ENCODE peak calls at places on chromosomes 12 and 14, in nine cellular contexts. E is IMR-90, H is gastrocnemius medialis, N is brain microvascular endothelial cell, P is GM13977, L is PC-9, F is HCT116, V is stomach, U is fibroblast of lung. W is an unnamed sample.
A peak's percentile ranks its signal among the peaks of the same experiment; 100 is the strongest.

GRCh38 chr12:23140710-23141109 is 515.7 kb downstream of the ETNK1 start:
- DNase-seq in H (no peak), L (no peak), E (no peak), U (peak; percentile 17), N (no peak), P (no peak), V (no peak), F (no peak), W (no peak)

GRCh38 chr12:68497702-68498101 is 113.0 kb upstream of the RAP1B start:
- DNase-seq in E (peak; percentile 77), F (peak; percentile 23), H (no peak), V (no peak), P (no peak), U (peak; percentile 67), N (peak; percentile 72), L (peak; percentile 16), W (no peak)

GRCh38 chr14:24398943-24399801 is at the start of gene NYNRIN:
- DNase-seq in U (no peak), P (no peak), F (no peak), L (peak; percentile 29), H (no peak), N (no peak), E (peak; percentile 12), V (peak; percentile 40), W (no peak)

GRCh38 chr12:119780786-119781434 is 96.2 kb downstream of the CIT start:
- DNase-seq in L (peak; percentile 14), E (peak; percentile 37), V (peak; percentile 78), H (no peak), F (peak; percentile 39), U (peak; percentile 58), N (peak; percentile 33), P (no peak), W (no peak)

GRCh38 chr14:97513891-97514290 is 716.7 kb downstream of the VRK1 start:
- DNase-seq in U (no peak), H (no peak), P (no peak), V (no peak), F (no peak), L (no peak), E (no peak), N (no peak), W (no peak)

GRCh38 chr14:75315143-75315542 is 36.5 kb downstream of the FOS start:
- DNase-seq in U (peak; percentile 83), E (peak; percentile 52), N (peak; percentile 54), L (peak; percentile 53), H (peak; percentile 12), P (no peak), F (no peak), V (peak; percentile 54), W (no peak)

GRCh38 chr12:1919284-1919683 is 832 bp upstream of the CACNA2D4 start:
- DNase-seq in L (no peak), P (peak; percentile 13), N (no peak), H (no peak), E (no peak), V (no peak), F (no peak), U (no peak), W (no peak)

GRCh38 chr12:6328945-6329692 is 12.8 kb downstream of the TNFRSF1A start:
- DNase-seq in L (no peak), V (no peak), F (no peak), H (peak; percentile 13), N (no peak), U (no peak), P (no peak), E (no peak), W (no peak)

GRCh38 chr12:99976762-99977161 is 8.0 kb downstream of the ANKS1B start:
- DNase-seq in N (no peak), L (no peak), F (no peak), H (no peak), V (no peak), U (no peak), P (no peak), E (no peak), W (no peak)

GRCh38 chr12:62659457-62660295 is 193.1 kb downstream of the MON2 start:
- DNase-seq in E (no peak), V (no peak), L (no peak), P (no peak), H (no peak), N (no peak), U (no peak), F (no peak), W (no peak)

GRCh38 chr14:49497725-49498348 is 88.3 kb downstream of the RPS29 start:
- DNase-seq in U (peak; percentile 81), P (peak; percentile 57), F (peak; percentile 72), H (no peak), E (peak; percentile 74), V (no peak), L (no peak), N (peak; percentile 65), W (peak; percentile 31)

GRCh38 chr12:22576473-22576872 is 32.1 kb upstream of the C2CD5 start:
- DNase-seq in U (no peak), N (no peak), V (peak; percentile 48), H (no peak), E (no peak), F (no peak), L (no peak), P (no peak), W (no peak)

GRCh38 chr14:72476657-72477499 is 417.0 kb downstream of the DPF3 start:
- DNase-seq in V (no peak), P (peak; percentile 76), U (peak; percentile 39), F (peak; percentile 76), L (no peak), E (peak; percentile 53), N (peak; percentile 87), H (peak; percentile 35), W (peak; percentile 23)

GRCh38 chr14:42228611-42229010 is 621.9 kb downstream of the LRFN5 start:
- DNase-seq in H (no peak), F (no peak), P (no peak), E (no peak), N (no peak), V (no peak), U (no peak), L (no peak), W (no peak)

GRCh38 chr12:52977195-52977594 is 28.3 kb downstream of the KRT18 start:
- DNase-seq in E (no peak), P (no peak), V (no peak), N (no peak), U (no peak), H (no peak), L (no peak), F (no peak), W (no peak)

GRCh38 chr12:2640709-2641108 is 154.1 kb upstream of the FKBP4 start:
- DNase-seq in V (peak; percentile 33), F (peak; percentile 81), U (peak; percentile 93), L (no peak), E (peak; percentile 99), H (no peak), P (no peak), N (peak; percentile 97), W (peak; percentile 84)

GRCh38 chr12:65449400-65449799 is 170.9 kb downstream of the MSRB3 start:
- DNase-seq in N (no peak), F (no peak), L (no peak), U (peak; percentile 43), E (peak; percentile 65), P (no peak), H (no peak), V (no peak), W (no peak)

GRCh38 chr12:132561784-132562156 is 48.6 kb downstream of the LRCOL1 start:
- DNase-seq in P (peak; percentile 76), N (no peak), F (no peak), L (peak; percentile 37), H (no peak), V (peak; percentile 36), U (no peak), E (no peak), W (no peak)
- TF ChIP-seq CTCF in P (peak; percentile 39), N (peak; percentile 63), F (peak; percentile 63), L (no peak), H (no peak), V (no peak), U (peak; percentile 10), E (peak; percentile 45), W (peak; percentile 34)

GRCh38 chr14:99604766-99605298 is 825 bp upstream of the CCDC85C start:
- DNase-seq in H (peak; percentile 23), L (no peak), E (peak; percentile 33), P (peak; percentile 66), U (no peak), V (no peak), N (no peak), F (no peak), W (no peak)
- TF ChIP-seq CTCF in H (no peak), L (no peak), E (no peak), P (no peak), U (no peak), V (no peak), N (no peak), F (no peak), W (no peak)

GRCh38 chr14:93725002-93725582 is 63.2 kb downstream of the PRIMA1 start:
- DNase-seq in N (no peak), P (no peak), L (no peak), F (no peak), H (no peak), E (no peak), V (no peak), U (no peak), W (no peak)
- TF ChIP-seq CTCF in N (no peak), P (no peak), L (no peak), F (no peak), H (no peak), E (no peak), V (no peak), U (no peak), W (no peak)

DNA sequence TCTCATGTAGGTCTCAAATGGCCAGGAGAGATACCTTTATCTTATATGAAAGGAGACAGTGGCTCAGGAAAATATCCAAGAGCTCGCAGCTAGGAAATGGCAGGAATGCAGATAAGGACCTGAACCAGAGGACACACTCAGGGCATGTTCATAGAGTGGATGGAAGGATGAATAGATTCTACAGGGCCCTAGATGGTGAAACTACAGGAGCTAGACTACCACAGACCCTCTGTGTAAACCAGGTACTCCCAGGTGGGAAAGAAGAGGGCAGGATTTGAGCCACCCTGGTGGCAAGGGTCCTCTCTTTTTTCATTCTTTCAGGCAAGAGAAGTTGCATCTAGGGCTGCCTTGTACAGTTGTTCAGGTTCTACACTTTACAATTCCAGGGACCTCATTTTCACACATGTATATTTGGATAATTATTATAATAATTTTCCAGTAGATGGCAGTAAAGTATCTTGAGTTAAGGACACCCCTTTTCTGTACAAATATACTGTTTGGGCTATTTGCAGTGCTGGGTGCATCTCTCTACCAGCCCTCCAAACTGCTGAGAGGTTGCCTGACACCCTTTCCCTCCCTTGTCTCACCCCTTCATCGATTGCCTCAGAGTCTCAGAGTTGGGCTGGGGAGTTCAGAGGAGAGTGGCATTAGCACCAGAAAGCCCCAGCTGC is 10.5 kb upstream of the ZDHHC22 start:
- DNase-seq in P (peak; percentile 77), V (no peak), U (peak; percentile 42), F (peak; percentile 28), H (no peak), E (peak; percentile 28), L (peak; percentile 31), N (no peak), W (no peak)
- TF ChIP-seq CTCF in P (peak; percentile 15), V (no peak), U (no peak), F (peak; percentile 7), H (no peak), E (peak; percentile 39), L (peak; percentile 70), N (peak; percentile 9), W (no peak)

DNA sequence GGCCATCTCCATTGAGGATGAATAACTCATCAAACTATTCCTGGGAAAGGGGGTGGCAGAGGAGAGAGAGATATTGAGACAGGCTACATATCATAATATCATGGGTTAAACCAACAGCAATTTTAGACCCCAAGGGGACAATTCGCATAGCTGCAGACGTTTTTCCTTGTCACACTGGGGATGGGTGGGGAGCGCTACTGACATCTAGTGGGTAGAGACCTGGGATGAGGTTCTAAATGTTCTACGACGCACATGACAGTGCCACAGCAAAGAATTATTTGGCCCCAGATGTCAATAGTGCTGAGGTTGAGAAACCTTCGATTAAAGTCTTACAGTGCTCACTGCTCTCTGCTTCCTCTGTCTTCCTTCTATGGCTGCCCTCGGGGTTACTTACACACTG is 425.6 kb downstream of the NRXN3 start:
- DNase-seq in P (no peak), V (no peak), E (no peak), N (no peak), H (no peak), L (no peak), F (no peak), U (no peak), W (no peak)
- TF ChIP-seq CTCF in P (peak; percentile 18), V (no peak), E (peak; percentile 5), N (peak; percentile 63), H (no peak), L (no peak), F (peak; percentile 20), U (peak; percentile 15), W (no peak)

W was measured in AG09319.